ENCODE peak calls at places on chromosomes 16 and 17, in six cellular contexts. One of them, this sample, is unnamed.

GRCh38 chr17:19708431-19709175 is 7.8 kb downstream of the SLC47A2 start:
- DNase-seq in transverse colon: no peak
- DNase-seq in tibial nerve: no peak
- DNase-seq in cardiac muscle cell: no peak
- DNase-seq in CD8-positive, alpha-beta memory T cell: no peak
- DNase-seq in sigmoid colon: no peak
- DNase-seq in this sample: no peak

GRCh38 chr17:33948299-33948698 is 306.8 kb upstream of the CCL2 start:
- DNase-seq in cardiac muscle cell: no peak
- DNase-seq in sigmoid colon: no peak
- DNase-seq in transverse colon: no peak
- DNase-seq in CD8-positive, alpha-beta memory T cell: no peak
- DNase-seq in tibial nerve: no peak
- DNase-seq in this sample: no peak

GRCh38 chr17:16214190-16215001 is 938 bp downstream of the NCOR1 start:
- DNase-seq in CD8-positive, alpha-beta memory T cell: no peak
- DNase-seq in sigmoid colon: no peak
- DNase-seq in transverse colon: no peak
- DNase-seq in cardiac muscle cell: no peak
- DNase-seq in tibial nerve: no peak
- DNase-seq in this sample: no peak

GRCh38 chr17:57808882-57809281 is 41.0 kb downstream of the MRPS23 start:
- DNase-seq in cardiac muscle cell: no peak
- DNase-seq in tibial nerve: no peak
- DNase-seq in sigmoid colon: no peak
- DNase-seq in CD8-positive, alpha-beta memory T cell: no peak
- DNase-seq in transverse colon: no peak
- DNase-seq in this sample: peak; percentile 50

GRCh38 chr17:83080641-83081560 is 1.5 kb downstream of the METRNL start:
- DNase-seq in cardiac muscle cell: peak; percentile 33
- DNase-seq in tibial nerve: no peak
- DNase-seq in CD8-positive, alpha-beta memory T cell: peak; percentile 64
- DNase-seq in sigmoid colon: no peak
- DNase-seq in transverse colon: peak; percentile 52
- DNase-seq in this sample: peak; percentile 77

GRCh38 chr17:50052822-50053653 is 2.9 kb upstream of the ITGA3 start:
- DNase-seq in cardiac muscle cell: no peak
- DNase-seq in sigmoid colon: no peak
- DNase-seq in transverse colon: no peak
- DNase-seq in CD8-positive, alpha-beta memory T cell: peak; percentile 12
- DNase-seq in tibial nerve: no peak
- DNase-seq in this sample: peak; percentile 56

GRCh38 chr16:51343411-51343810 is 192.3 kb upstream of the SALL1 start:
- DNase-seq in CD8-positive, alpha-beta memory T cell: no peak
- DNase-seq in cardiac muscle cell: no peak
- DNase-seq in transverse colon: no peak
- DNase-seq in tibial nerve: no peak
- DNase-seq in sigmoid colon: no peak
- DNase-seq in this sample: no peak

GRCh38 chr17:47184671-47185070 is 4.4 kb downstream of the CDC27 start:
- DNase-seq in tibial nerve: no peak
- DNase-seq in transverse colon: no peak
- DNase-seq in CD8-positive, alpha-beta memory T cell: no peak
- DNase-seq in cardiac muscle cell: peak; percentile 23
- DNase-seq in sigmoid colon: no peak
- DNase-seq in this sample: peak; percentile 41

GRCh38 chr17:32318071-32318470 is 23.9 kb downstream of the C17orf75 start:
- DNase-seq in sigmoid colon: no peak
- DNase-seq in CD8-positive, alpha-beta memory T cell: no peak
- DNase-seq in transverse colon: no peak
- DNase-seq in cardiac muscle cell: no peak
- DNase-seq in tibial nerve: no peak
- DNase-seq in this sample: no peak

GRCh38 chr16:72428611-72429376 is 256.8 kb upstream of the PMFBP1 start:
- DNase-seq in CD8-positive, alpha-beta memory T cell: no peak
- DNase-seq in cardiac muscle cell: no peak
- DNase-seq in sigmoid colon: no peak
- DNase-seq in tibial nerve: no peak
- DNase-seq in transverse colon: no peak
- DNase-seq in this sample: no peak

GRCh38 chr16:79599256-79599836 is 1.2 kb downstream of the MAF start:
- DNase-seq in CD8-positive, alpha-beta memory T cell: peak; percentile 48
- DNase-seq in cardiac muscle cell: peak; percentile 61
- DNase-seq in transverse colon: no peak
- DNase-seq in sigmoid colon: peak; percentile 66
- DNase-seq in tibial nerve: no peak
- DNase-seq in this sample: peak; percentile 66

GRCh38 chr17:65108152-65108551 is 29.0 kb upstream of the RGS9 start:
- DNase-seq in cardiac muscle cell: no peak
- DNase-seq in CD8-positive, alpha-beta memory T cell: no peak
- DNase-seq in tibial nerve: no peak
- DNase-seq in sigmoid colon: peak; percentile 0
- DNase-seq in transverse colon: no peak
- DNase-seq in this sample: no peak

GRCh38 chr17:51230306-51230705 is 29.5 kb downstream of the MBTD1 start:
- DNase-seq in cardiac muscle cell: no peak
- DNase-seq in CD8-positive, alpha-beta memory T cell: no peak
- DNase-seq in tibial nerve: no peak
- DNase-seq in sigmoid colon: no peak
- DNase-seq in transverse colon: no peak
- DNase-seq in this sample: no peak

GRCh38 chr17:33322063-33322462 is 29.0 kb upstream of the ASIC2 start:
- DNase-seq in cardiac muscle cell: no peak
- DNase-seq in tibial nerve: no peak
- DNase-seq in sigmoid colon: no peak
- DNase-seq in transverse colon: no peak
- DNase-seq in CD8-positive, alpha-beta memory T cell: no peak
- DNase-seq in this sample: no peak

GRCh38 chr17:72173475-72174116 is 52.8 kb downstream of the SOX9 start:
- DNase-seq in tibial nerve: no peak
- DNase-seq in sigmoid colon: no peak
- DNase-seq in transverse colon: no peak
- DNase-seq in cardiac muscle cell: no peak
- DNase-seq in CD8-positive, alpha-beta memory T cell: no peak
- DNase-seq in this sample: no peak

DNA sequence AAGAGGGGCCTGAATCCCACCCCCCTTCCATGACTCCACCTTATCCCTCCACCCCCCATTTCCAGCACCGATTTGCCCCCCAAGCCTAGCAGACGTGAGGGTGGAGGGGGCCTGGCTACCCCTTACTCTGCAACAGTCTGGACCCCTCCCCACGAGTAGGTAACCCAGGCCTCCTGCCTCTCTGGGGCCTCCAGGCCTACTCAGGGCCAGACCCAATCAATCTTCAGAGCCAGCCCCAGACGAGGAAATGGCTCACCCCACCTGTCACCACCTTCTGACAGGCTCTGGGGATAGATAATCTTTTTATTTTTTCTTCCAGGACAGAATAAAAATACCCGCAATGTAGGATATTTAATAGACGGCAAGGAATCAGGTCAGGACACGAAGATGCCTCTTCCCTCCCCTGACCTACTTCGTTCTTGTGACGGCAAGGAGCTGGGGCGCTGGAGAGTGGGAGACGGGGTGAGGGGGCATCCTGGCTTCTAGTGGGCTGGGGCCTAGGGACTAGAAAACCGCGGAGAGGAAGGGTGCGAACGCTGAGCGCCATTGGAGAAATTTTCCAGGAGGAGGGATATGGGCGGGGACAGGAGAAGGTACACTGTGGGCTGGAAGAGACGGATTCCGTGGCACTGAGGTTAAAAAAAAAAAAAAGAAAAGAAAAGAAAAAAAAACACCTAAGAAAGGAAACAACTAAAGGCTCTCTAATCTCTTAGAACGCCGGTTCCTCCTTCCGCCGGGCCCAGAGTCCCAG is 872 bp upstream of the PLXDC1 start:
- DNase-seq in transverse colon: peak; percentile 16
- DNase-seq in tibial nerve: peak; percentile 41
- DNase-seq in cardiac muscle cell: peak; percentile 56
- DNase-seq in CD8-positive, alpha-beta memory T cell: peak; percentile 64
- DNase-seq in sigmoid colon: peak; percentile 76
- DNase-seq in this sample: peak; percentile 52
- H3K4me1 ChIP-seq in transverse colon: peaks cover 19% of the 10 kb centered on the region
- H3K4me1 ChIP-seq in tibial nerve: peaks cover 20% of the 10 kb centered on the region
- H3K4me1 ChIP-seq in cardiac muscle cell: peaks cover 9% of the 10 kb centered on the region
- H3K4me1 ChIP-seq in CD8-positive, alpha-beta memory T cell: peaks cover 8% of the 10 kb centered on the region
- H3K4me1 ChIP-seq in sigmoid colon: no peaks in the 10 kb centered on the region
- H3K4me1 ChIP-seq in this sample: no peaks in the 10 kb centered on the region

GRCh38 chr16:3036726-3037315 is at the start of gene BICDL2:
- DNase-seq in transverse colon: peak; percentile 87
- DNase-seq in sigmoid colon: no peak
- DNase-seq in CD8-positive, alpha-beta memory T cell: no peak
- DNase-seq in cardiac muscle cell: no peak
- DNase-seq in tibial nerve: no peak
- DNase-seq in this sample: no peak

GRCh38 chr16:3032624-3033023 is 4.1 kb downstream of the BICDL2 start:
- DNase-seq in tibial nerve: no peak
- DNase-seq in CD8-positive, alpha-beta memory T cell: no peak
- DNase-seq in transverse colon: no peak
- DNase-seq in sigmoid colon: no peak
- DNase-seq in cardiac muscle cell: no peak
- DNase-seq in this sample: no peak

GRCh38 chr16:3038256-3038655 is 1.5 kb upstream of the BICDL2 start:
- DNase-seq in transverse colon: peak; percentile 79
- DNase-seq in sigmoid colon: no peak
- DNase-seq in cardiac muscle cell: no peak
- DNase-seq in CD8-positive, alpha-beta memory T cell: no peak
- DNase-seq in tibial nerve: no peak
- DNase-seq in this sample: peak; percentile 46

GRCh38 chr16:3035972-3036725 is 595 bp downstream of the BICDL2 start:
- DNase-seq in transverse colon: peak; percentile 72
- DNase-seq in cardiac muscle cell: no peak
- DNase-seq in sigmoid colon: no peak
- DNase-seq in CD8-positive, alpha-beta memory T cell: no peak
- DNase-seq in tibial nerve: no peak
- DNase-seq in this sample: no peak

DNA sequence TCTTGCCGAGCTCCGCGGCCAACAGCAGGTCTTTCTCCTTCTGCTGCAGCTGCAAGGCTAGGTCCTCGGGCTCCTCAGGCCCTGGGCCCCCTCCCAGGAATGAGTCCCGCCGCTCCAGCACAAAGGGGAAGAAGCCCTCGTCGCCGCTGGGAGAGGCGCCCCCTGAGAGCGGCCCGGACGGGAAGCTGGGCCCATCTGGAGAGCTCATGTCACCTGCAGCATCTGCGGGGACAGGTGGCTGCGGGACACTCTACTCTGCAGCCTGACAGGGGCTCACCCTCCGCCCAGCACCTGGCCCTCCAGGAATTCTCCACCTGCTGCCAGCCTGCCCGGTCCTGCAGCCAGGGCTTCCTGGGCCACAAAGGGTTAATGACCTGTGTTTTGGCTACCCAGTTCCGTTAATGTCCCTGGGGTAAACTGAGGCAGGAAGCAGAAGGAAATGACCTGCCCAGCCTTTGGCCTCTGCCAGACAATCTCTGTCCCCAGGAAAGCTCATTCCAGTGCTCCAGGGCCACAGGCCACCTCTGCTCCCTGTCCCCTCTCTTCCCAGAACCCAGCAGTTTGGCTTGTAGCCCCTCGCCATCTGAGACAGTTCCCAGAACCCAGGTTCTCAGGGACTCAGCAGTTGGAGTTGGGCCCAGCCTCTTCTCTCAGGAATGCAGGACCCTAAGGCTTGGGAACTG is 1.3 kb downstream of the BICDL2 start:
- DNase-seq in CD8-positive, alpha-beta memory T cell: no peak
- DNase-seq in transverse colon: no peak
- DNase-seq in cardiac muscle cell: no peak
- DNase-seq in tibial nerve: no peak
- DNase-seq in sigmoid colon: no peak
- DNase-seq in this sample: no peak
- H3K4me3 ChIP-seq in CD8-positive, alpha-beta memory T cell: no peak overlapping the region
- H3K4me3 ChIP-seq in transverse colon: peak overlapping the region; percentile 55
- H3K4me3 ChIP-seq in cardiac muscle cell: no peak overlapping the region
- H3K4me3 ChIP-seq in tibial nerve: no peak overlapping the region
- H3K4me3 ChIP-seq in sigmoid colon: no peak overlapping the region
- H3K4me3 ChIP-seq in this sample: no peak overlapping the region

GRCh38 chr17:77881545-77881944 is 77.0 kb upstream of the TNRC6C start:
- DNase-seq in cardiac muscle cell: no peak
- DNase-seq in sigmoid colon: peak; percentile 91
- DNase-seq in transverse colon: peak; percentile 79
- DNase-seq in CD8-positive, alpha-beta memory T cell: peak; percentile 90
- DNase-seq in tibial nerve: peak; percentile 55
- DNase-seq in this sample: peak; percentile 86

GRCh38 chr17:77879226-77879895 is 79.1 kb upstream of the TNRC6C start:
- DNase-seq in tibial nerve: no peak
- DNase-seq in cardiac muscle cell: no peak
- DNase-seq in CD8-positive, alpha-beta memory T cell: no peak
- DNase-seq in sigmoid colon: no peak
- DNase-seq in transverse colon: no peak
- DNase-seq in this sample: no peak

GRCh38 chr17:77879896-77880280 is 78.6 kb upstream of the TNRC6C start:
- DNase-seq in sigmoid colon: no peak
- DNase-seq in transverse colon: no peak
- DNase-seq in tibial nerve: no peak
- DNase-seq in cardiac muscle cell: no peak
- DNase-seq in CD8-positive, alpha-beta memory T cell: no peak
- DNase-seq in this sample: no peak

GRCh38 chr17:77882040-77882439 is 76.5 kb upstream of the TNRC6C start:
- DNase-seq in CD8-positive, alpha-beta memory T cell: no peak
- DNase-seq in tibial nerve: no peak
- DNase-seq in transverse colon: no peak
- DNase-seq in cardiac muscle cell: no peak
- DNase-seq in sigmoid colon: no peak
- DNase-seq in this sample: no peak

GRCh38 chr17:77880702-77881450 is 77.6 kb upstream of the TNRC6C start:
- DNase-seq in CD8-positive, alpha-beta memory T cell: no peak
- DNase-seq in cardiac muscle cell: no peak
- DNase-seq in transverse colon: no peak
- DNase-seq in tibial nerve: no peak
- DNase-seq in sigmoid colon: no peak
- DNase-seq in this sample: peak; percentile 97
- H3K4me1 ChIP-seq in CD8-positive, alpha-beta memory T cell: peaks cover 88% of the 10 kb centered on the region
- H3K4me1 ChIP-seq in cardiac muscle cell: peaks cover 3% of the 10 kb centered on the region
- H3K4me1 ChIP-seq in transverse colon: no peaks in the 10 kb centered on the region
- H3K4me1 ChIP-seq in tibial nerve: peaks cover 33% of the 10 kb centered on the region
- H3K4me1 ChIP-seq in sigmoid colon: no peaks in the 10 kb centered on the region
- H3K4me1 ChIP-seq in this sample: peaks cover 67% of the 10 kb centered on the region

DNA sequence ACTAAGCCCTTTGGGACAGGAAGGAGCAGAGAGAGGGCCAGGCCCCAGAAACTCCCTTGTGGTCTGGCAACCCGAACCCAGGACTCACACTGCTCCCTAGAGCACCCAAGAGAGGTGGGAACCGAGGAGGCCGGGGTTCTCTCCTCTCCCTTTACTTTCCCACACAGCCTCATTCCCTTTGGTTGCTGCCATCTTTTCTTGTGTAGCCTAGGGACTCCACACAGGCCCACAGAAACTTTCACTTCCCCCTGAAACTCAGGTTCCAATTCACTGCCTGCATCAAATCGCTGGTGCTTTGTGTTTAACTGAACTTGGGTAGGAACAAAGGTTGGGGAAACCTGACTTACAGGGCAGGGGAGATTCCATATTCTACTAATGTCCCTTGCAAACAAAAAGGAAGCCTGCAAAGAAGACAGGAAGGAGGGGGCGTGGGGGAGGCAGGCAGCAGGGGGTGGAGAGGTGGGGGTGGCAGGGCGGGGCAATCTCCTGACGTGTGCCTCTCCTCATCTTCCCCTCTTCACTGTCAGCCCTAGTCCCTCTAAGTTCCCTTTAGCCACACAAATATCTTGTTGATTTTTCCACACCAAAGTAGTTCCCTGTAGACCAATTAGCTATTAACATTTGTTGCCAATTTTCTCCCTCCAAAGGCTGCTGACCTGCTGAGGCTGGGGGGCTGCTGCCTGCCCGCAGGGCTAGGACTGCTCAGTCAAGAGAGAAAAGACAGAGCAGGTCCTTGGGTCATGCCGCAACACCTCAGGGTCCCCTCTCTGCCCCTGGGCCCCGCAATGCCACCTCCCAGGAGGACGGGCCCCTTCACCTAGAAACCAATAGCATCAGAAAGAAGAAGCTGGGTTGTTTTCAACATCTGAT is 8.0 kb downstream of the ST3GAL2 start:
- DNase-seq in cardiac muscle cell: no peak
- DNase-seq in transverse colon: peak; percentile 47
- DNase-seq in sigmoid colon: no peak
- DNase-seq in tibial nerve: no peak
- DNase-seq in CD8-positive, alpha-beta memory T cell: peak; percentile 65
- DNase-seq in this sample: no peak
- H3K4me3 ChIP-seq in cardiac muscle cell: no peak overlapping the region
- H3K4me3 ChIP-seq in transverse colon: no peak overlapping the region
- H3K4me3 ChIP-seq in sigmoid colon: no peak overlapping the region
- H3K4me3 ChIP-seq in tibial nerve: no peak overlapping the region
- H3K4me3 ChIP-seq in CD8-positive, alpha-beta memory T cell: peak overlapping the region; percentile 44
- H3K4me3 ChIP-seq in this sample: no peak overlapping the region